ENCODE peak calls at places on chromosomes 6 and 20, in five cellular contexts. M is tibial artery; J is transverse colon; K is CD8-positive, alpha-beta T cell; U is AG04450. E is an unnamed sample.

GRCh38 chr20:63223121-63223825 is 7.3 kb upstream of the YTHDF1 start:
- DNase-seq in M (no peak), U (no peak), K (peak), J (peak), E (no peak)

GRCh38 chr6:38021571-38021970 is 202.0 kb downstream of the ZFAND3 start:
- DNase-seq in J (no peak), K (no peak), U (no peak), M (no peak), E (no peak)

GRCh38 chr6:78259935-78260334 is 607.1 kb downstream of the MEI4 start:
- DNase-seq in J (no peak), U (no peak), M (no peak), K (no peak), E (no peak)

GRCh38 chr6:166760288-166760687 is 133.2 kb upstream of the RPS6KA2 start:
- DNase-seq in U (no peak), K (peak), J (no peak), M (no peak), E (no peak)

GRCh38 chr20:32470025-32470861 is 112.1 kb downstream of the ASXL1 start:
- DNase-seq in M (peak), U (no peak), J (peak), K (no peak), E (no peak)

GRCh38 chr6:8803181-8803760 is 367.9 kb upstream of the SLC35B3 start:
- DNase-seq in U (no peak), M (no peak), J (no peak), K (no peak), E (no peak)

GRCh38 chr6:154565331-154565730 is 54.8 kb upstream of the CNKSR3 start:
- DNase-seq in K (no peak), J (no peak), M (no peak), U (no peak), E (no peak)

GRCh38 chr20:37980876-37981275 is 52.4 kb downstream of the TTI1 start:
- DNase-seq in K (no peak), J (no peak), U (no peak), M (no peak), E (no peak)

GRCh38 chr20:199996-200395 is 10.5 kb upstream of the DEFB128 start:
- DNase-seq in U (no peak), K (no peak), J (no peak), M (no peak), E (no peak)

GRCh38 chr6:62283828-62284411 is 2.1 kb downstream of the KHDRBS2 start:
- DNase-seq in J (no peak), K (no peak), M (no peak), U (no peak), E (no peak)

GRCh38 chr6:79586548-79586947 is 44.6 kb upstream of the SH3BGRL2 start:
- DNase-seq in J (no peak), K (no peak), M (no peak), U (no peak), E (no peak)

GRCh38 chr6:24959333-24959732 is 23.6 kb upstream of the RIPOR2 start:
- DNase-seq in U (no peak), J (no peak), K (no peak), M (no peak), E (no peak)

GRCh38 chr6:81937296-81937937 is 184.9 kb upstream of the TENT5A start:
- DNase-seq in J (no peak), K (no peak), M (no peak), U (no peak), E (no peak)

GRCh38 chr6:14882394-14883073 is 363.3 kb upstream of the JARID2 start:
- DNase-seq in U (no peak), M (no peak), J (no peak), K (no peak), E (no peak)

GRCh38 chr20:37336369-37337207 is 9.4 kb upstream of the SRC start:
- DNase-seq in M (no peak), J (peak), K (no peak), U (no peak), E (peak)

GRCh38 chr20:15930324-15931305 is 642.6 kb downstream of the KIF16B start:
- DNase-seq in U (peak), K (no peak), M (no peak), J (no peak), E (no peak)

GRCh38 chr6:4435981-4436445 is 300.6 kb upstream of the ECI2 start:
- DNase-seq in M (no peak), J (no peak), U (no peak), K (no peak), E (no peak)

GRCh38 chr20:58102252-58102651 is 126.2 kb downstream of the ANKRD60 start:
- DNase-seq in M (no peak), U (no peak), J (no peak), K (no peak), E (peak)

GRCh38 chr20:10171864-10172751 is 46.5 kb upstream of the SNAP25 start:
- DNase-seq in J (peak), U (no peak), M (peak), K (peak), E (no peak)

GRCh38 chr6:53048431-53049195 is 16.6 kb upstream of the FBXO9 start:
- DNase-seq in M (no peak), U (no peak), J (no peak), K (no peak), E (no peak)

GRCh38 chr20:56861590-56861989 is 232.5 kb downstream of the TFAP2C start:
- DNase-seq in U (no peak), J (no peak), M (no peak), K (no peak), E (no peak)

GRCh38 chr6:40249935-40250334 is 315.7 kb upstream of the MOCS1 start:
- DNase-seq in K (no peak), U (no peak), J (no peak), M (no peak), E (peak)

GRCh38 chr6:1940381-1940780 is 305.0 kb downstream of the GMDS start:
- DNase-seq in U (no peak), M (no peak), J (no peak), K (no peak), E (no peak)

GRCh38 chr20:38932457-38933120 is 6.4 kb downstream of the FAM83D start:
- DNase-seq in J (no peak), M (no peak), U (peak), K (no peak), E (no peak)

GRCh38 chr6:46453756-46454316 is 37.4 kb downstream of the RCAN2 start:
- DNase-seq in U (no peak), K (no peak), J (no peak), M (no peak), E (no peak)

GRCh38 chr20:24955045-24955444 is 6.0 kb downstream of the CST7 start:
- DNase-seq in U (no peak), J (no peak), M (no peak), K (no peak), E (no peak)

GRCh38 chr6:116511424-116512131 is at the start of gene CALHM5:
- DNase-seq in J (peak), U (peak), K (no peak), M (peak), E (peak)

GRCh38 chr20:37918035-37918434 is 15.1 kb downstream of the VSTM2L start:
- DNase-seq in M (no peak), J (no peak), U (no peak), K (no peak), E (no peak)

GRCh38 chr6:30981942-30982772 is 1.4 kb upstream of the MUC21 start:
- DNase-seq in J (no peak), U (peak), K (no peak), M (peak), E (peak)

GRCh38 chr20:57619053-57619831 is 984 bp downstream of the ZBP1 start:
- DNase-seq in M (no peak), K (peak), J (peak), U (no peak), E (peak)

GRCh38 chr6:144006731-144007454 is 1.2 kb downstream of the PLAGL1 start:
- DNase-seq in J (peak), M (no peak), U (no peak), K (no peak), E (no peak)

GRCh38 chr6:145633981-145634627 is 101.2 kb downstream of the EPM2A start:
- DNase-seq in U (peak), K (peak), M (peak), J (peak), E (peak)

GRCh38 chr6:134195164-134195906 is 122.6 kb downstream of the SGK1 start:
- DNase-seq in M (no peak), K (no peak), U (no peak), J (no peak), E (no peak)

GRCh38 chr20:50297498-50298348 is 107.1 kb downstream of the CEBPB start:
- DNase-seq in K (no peak), U (no peak), M (no peak), J (no peak), E (no peak)

GRCh38 chr6:33431880-33432541 is 12.1 kb downstream of the SYNGAP1 start:
- DNase-seq in M (no peak), J (no peak), U (no peak), K (no peak), E (no peak)

GRCh38 chr6:33428891-33429744 is 9.3 kb downstream of the SYNGAP1 start:
- DNase-seq in U (no peak), J (no peak), K (no peak), M (no peak), E (no peak)

GRCh38 chr6:33429745-33430042 is 9.8 kb downstream of the SYNGAP1 start:
- DNase-seq in J (no peak), U (no peak), M (no peak), K (no peak), E (no peak)

GRCh38 chr6:33430991-33431879 is 11.4 kb downstream of the SYNGAP1 start:
- DNase-seq in M (no peak), K (peak), U (no peak), J (peak), E (no peak)

DNA sequence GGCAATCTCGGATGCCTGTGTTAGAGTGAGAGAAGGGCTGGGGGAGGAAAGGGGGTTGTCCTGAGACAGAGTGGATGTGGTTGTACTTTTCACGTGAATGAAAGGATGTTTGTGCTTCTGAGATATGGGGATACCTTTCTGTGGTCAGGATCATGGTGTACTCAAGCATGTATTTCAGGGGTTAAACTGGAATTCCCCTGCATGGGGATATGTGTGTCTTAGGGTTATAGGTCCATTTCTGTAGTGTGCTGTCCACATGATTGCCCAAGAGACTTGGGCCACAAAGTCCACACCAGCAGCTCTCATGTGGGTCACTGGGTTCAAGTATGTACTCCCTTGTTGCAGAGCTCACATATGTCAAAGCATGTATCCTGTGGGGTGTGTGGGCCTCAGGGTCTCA is 10.5 kb downstream of the SYNGAP1 start:
- DNase-seq in U (no peak), M (no peak), J (no peak), K (no peak), E (no peak)
- H3K4me3 ChIP-seq in U (no peak), M (no peak), J (no peak), K (peak), E (no peak)

GRCh38 chr20:12022121-12022520 is 104.4 kb downstream of the BTBD3 start:
- DNase-seq in K (no peak), M (no peak), U (no peak), J (no peak), E (no peak)

GRCh38 chr20:12028771-12029170 is 111.1 kb downstream of the BTBD3 start:
- DNase-seq in J (no peak), K (no peak), U (no peak), M (no peak), E (no peak)

GRCh38 chr20:12019677-12020076 is 102.0 kb downstream of the BTBD3 start:
- DNase-seq in J (no peak), M (no peak), K (no peak), U (no peak), E (no peak)

GRCh38 chr20:12023169-12023795 is 105.6 kb downstream of the BTBD3 start:
- DNase-seq in K (no peak), U (no peak), M (no peak), J (no peak), E (no peak)
- TF ChIP-seq CTCF in K (no peak), U (no peak), M (no peak), J (no peak), E (no peak)

GRCh38 chr20:34711813-34712430 is 7.8 kb downstream of the TP53INP2 start:
- DNase-seq in J (no peak), U (no peak), M (no peak), K (no peak), E (no peak)

GRCh38 chr20:34709836-34710567 is 5.9 kb downstream of the TP53INP2 start:
- DNase-seq in J (peak), M (peak), U (no peak), K (peak), E (peak)

GRCh38 chr20:34710861-34711574 is 6.9 kb downstream of the TP53INP2 start:
- DNase-seq in U (no peak), M (no peak), K (no peak), J (no peak), E (no peak)

GRCh38 chr20:34709044-34709835 is 5.1 kb downstream of the TP53INP2 start:
- DNase-seq in U (no peak), K (peak), J (peak), M (peak), E (peak)

GRCh38 chr20:34710568-34710839 is 6.4 kb downstream of the TP53INP2 start:
- DNase-seq in M (no peak), J (no peak), U (no peak), K (no peak), E (no peak)
- H3K4me3 ChIP-seq in M (peak), J (peak), U (peak), K (no peak), E (no peak)

GRCh38 chr6:159398633-159399032 is 229.4 kb downstream of the FNDC1 start:
- DNase-seq in U (no peak), J (no peak), M (no peak), K (no peak), E (no peak)
- TF ChIP-seq CTCF in U (no peak), J (no peak), M (no peak), K (no peak), E (no peak)

DNA sequence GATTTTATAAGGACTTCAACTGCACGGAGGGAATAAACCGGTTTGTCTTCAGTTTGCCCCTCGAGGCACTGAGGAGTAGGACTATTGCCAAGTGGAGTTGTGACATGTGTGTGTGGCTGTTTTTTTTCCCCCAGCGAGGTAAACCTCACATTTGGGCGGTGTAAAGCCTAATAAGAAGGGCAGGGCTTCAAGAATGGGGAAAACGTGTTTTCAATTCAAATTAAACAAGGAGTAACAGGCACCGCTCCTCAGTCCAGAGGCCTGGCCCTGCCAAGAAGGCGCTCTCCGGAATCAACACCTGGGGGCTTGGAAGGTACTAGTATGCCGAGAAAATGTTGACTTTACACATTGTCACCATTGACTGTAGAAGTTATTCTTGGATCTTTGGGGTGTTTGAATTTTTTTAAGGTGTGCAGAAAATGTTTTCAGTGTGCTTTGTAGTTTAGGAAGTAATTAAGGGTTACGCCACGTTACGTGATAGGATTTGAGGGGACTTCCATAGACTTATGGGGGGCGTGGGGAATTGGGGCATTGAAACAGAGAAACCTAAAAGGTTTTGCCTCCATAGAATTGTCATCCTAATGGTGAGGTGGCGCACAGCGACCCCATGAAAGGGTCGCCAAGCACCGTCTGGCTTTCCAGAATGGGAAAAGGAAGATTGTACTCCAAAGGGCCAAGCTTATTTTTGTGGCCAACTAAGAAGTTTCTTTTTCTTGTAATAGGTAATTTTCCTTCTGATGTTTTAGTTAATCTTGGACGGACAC is 802 bp downstream of the ADGRG6 start:
- DNase-seq in U (no peak), K (no peak), J (no peak), M (no peak), E (peak)
- H3K4me3 ChIP-seq in U (peak), K (peak), J (peak), M (peak), E (peak)

GRCh38 chr6:44235891-44236516 is 10.9 kb upstream of the HSP90AB1 start:
- DNase-seq in J (no peak), M (no peak), U (no peak), K (no peak), E (no peak)
- TF ChIP-seq CTCF in J (no peak), M (no peak), U (no peak), K (no peak), E (no peak)

E was measured in lower leg skin.